ENCODE peak calls at places on chromosomes 4 and X, in six cellular contexts. A, G, Y, D, V and X are unnamed samples.

GRCh38 chr4:4555916-4556315 is 14.1 kb upstream of the STX18 start:
- DNase-seq in A (peak), G (no peak), Y (no peak), D (no peak), V (no peak), X (no peak)

GRCh38 chr4:10917475-10918103 is 233.0 kb upstream of the CLNK start:
- DNase-seq in A (no peak), G (no peak), Y (peak), D (no peak), V (no peak), X (peak)

GRCh38 chrX:905828-906566 is 275.4 kb downstream of the SHOX start:
- DNase-seq in A (no peak), G (no peak), Y (no peak), D (no peak), V (no peak), X (no peak)

GRCh38 chrX:40521868-40522450 is 58.8 kb upstream of the ATP6AP2 start:
- DNase-seq in A (no peak), G (no peak), Y (no peak), D (no peak), V (no peak), X (no peak)

GRCh38 chrX:118795528-118795927 is 28.1 kb upstream of the ZCCHC12 start:
- DNase-seq in A (no peak), G (no peak), Y (no peak), D (no peak), V (no peak), X (no peak)

GRCh38 chrX:18833071-18833731 is 125.8 kb downstream of the PPEF1 start:
- DNase-seq in A (no peak), G (no peak), Y (no peak), D (no peak), V (peak), X (no peak)

GRCh38 chrX:77564824-77565223 is 117.6 kb downstream of the FGF16 start:
- DNase-seq in A (no peak), G (no peak), Y (no peak), D (no peak), V (no peak), X (no peak)

GRCh38 chr4:18579222-18579621 is 557.7 kb upstream of the LCORL start:
- DNase-seq in A (no peak), G (no peak), Y (no peak), D (no peak), V (no peak), X (no peak)

GRCh38 chr4:82423245-82424054 is 6.8 kb downstream of the HNRNPDL start:
- DNase-seq in A (peak), G (no peak), Y (no peak), D (no peak), V (no peak), X (no peak)

GRCh38 chr4:181618896-181619295 is 624.3 kb upstream of the TENM3 start:
- DNase-seq in A (no peak), G (no peak), Y (no peak), D (no peak), V (no peak), X (no peak)

GRCh38 chr4:54317690-54318089 is 88.6 kb downstream of the PDGFRA start:
- DNase-seq in A (no peak), G (no peak), Y (no peak), D (no peak), V (no peak), X (no peak)

GRCh38 chrX:68599256-68600152 is 48.0 kb upstream of the STARD8 start:
- DNase-seq in A (no peak), G (no peak), Y (no peak), D (no peak), V (no peak), X (no peak)